ENCODE peak calls at places on chromosomes 5 and 9, in seven cellular contexts. D is cortex of kidney, K is SW 1271, N is GM23338, T is Ammon's horn, A is A549, Y is kidney tubule cell. R is an unnamed sample.

GRCh38 chr9:132152231-132152630 is 9.6 kb upstream of the NTNG2 start:
- DNase-seq in N (no peak), A (no peak), D (no peak), K (no peak), Y (no peak), T (no peak), R (no peak)

GRCh38 chr9:36470891-36471290 is 70.8 kb upstream of the RNF38 start:
- DNase-seq in A (no peak), N (no peak), D (no peak), K (no peak), T (peak; percentile 63), Y (peak; percentile 79), R (no peak)

GRCh38 chr9:34171753-34172535 is 6.9 kb upstream of the UBAP1 start:
- DNase-seq in N (peak; percentile 43), D (no peak), T (peak; percentile 58), K (no peak), Y (no peak), A (no peak), R (no peak)

GRCh38 chr9:133539434-133539833 is 4.9 kb downstream of the ADAMTSL2 start:
- DNase-seq in K (no peak), T (peak; percentile 35), A (no peak), Y (peak; percentile 14), D (no peak), N (peak; percentile 54), R (no peak)

GRCh38 chr9:122821278-122821952 is 7.0 kb downstream of the PDCL start:
- DNase-seq in A (no peak), K (no peak), T (peak; percentile 33), D (no peak), N (no peak), Y (no peak), R (no peak)

GRCh38 chr9:131020388-131020787 is 11.4 kb downstream of the LAMC3 start:
- DNase-seq in Y (peak; percentile 73), D (no peak), K (no peak), T (no peak), A (no peak), N (no peak), R (no peak)

GRCh38 chr5:116650544-116650943 is 75.9 kb upstream of the SEMA6A start:
- DNase-seq in Y (no peak), K (no peak), N (no peak), D (no peak), T (peak; percentile 22), A (no peak), R (no peak)

GRCh38 chr5:146828385-146828784 is 50.2 kb downstream of the PPP2R2B start:
- DNase-seq in K (no peak), T (peak; percentile 41), D (no peak), A (no peak), Y (no peak), N (no peak), R (no peak)

GRCh38 chr9:78971505-78971904 is 600.3 kb upstream of the TLE4 start:
- DNase-seq in K (no peak), T (no peak), D (no peak), N (peak; percentile 20), Y (no peak), A (no peak), R (no peak)

GRCh38 chr5:86909461-86909881 is 291.7 kb downstream of the COX7C start:
- DNase-seq in T (no peak), D (no peak), K (no peak), Y (no peak), N (no peak), A (peak; percentile 67), R (peak; percentile 47)

GRCh38 chr9:77475641-77476473 is 172.3 kb downstream of the GNA14 start:
- DNase-seq in T (no peak), A (no peak), Y (no peak), N (peak; percentile 35), K (no peak), D (no peak), R (no peak)

GRCh38 chr9:36987409-36987808 is 46.7 kb downstream of the PAX5 start:
- DNase-seq in D (no peak), A (no peak), N (peak; percentile 33), Y (no peak), T (no peak), K (no peak), R (no peak)

GRCh38 chr9:28064241-28064640 is 491.0 kb upstream of the C9orf72 start:
- DNase-seq in T (peak; percentile 3), D (no peak), A (no peak), K (no peak), N (no peak), Y (no peak), R (no peak)

GRCh38 chr5:53027913-53028312 is 38.8 kb downstream of the ITGA2 start:
- DNase-seq in D (no peak), Y (peak; percentile 72), A (peak; percentile 39), K (peak; percentile 35), N (no peak), T (no peak), R (no peak)

GRCh38 chr5:113059232-113059805 is 82.7 kb downstream of the DCP2 start:
- DNase-seq in A (no peak), D (no peak), N (no peak), Y (peak; percentile 91), T (no peak), K (no peak), R (no peak)

GRCh38 chr5:147417133-147417813 is 92.6 kb downstream of the DPYSL3 start:
- DNase-seq in K (no peak), A (no peak), N (no peak), D (no peak), T (no peak), Y (peak; percentile 31), R (no peak)

GRCh38 chr5:38316544-38317224 is 58.3 kb downstream of the EGFLAM start:
- DNase-seq in A (no peak), N (no peak), D (no peak), Y (no peak), T (no peak), K (no peak), R (no peak)

GRCh38 chr5:16712178-16712577 is 95.4 kb upstream of the RETREG1 start:
- DNase-seq in T (peak; percentile 57), K (no peak), A (no peak), D (no peak), N (no peak), Y (no peak), R (no peak)

GRCh38 chr5:172642926-172643325 is 1.9 kb downstream of the NEURL1B start:
- DNase-seq in N (no peak), Y (no peak), D (no peak), A (no peak), K (no peak), T (no peak), R (no peak)

GRCh38 chr5:181235689-181236366 is 7.9 kb downstream of the RACK1 start:
- DNase-seq in A (no peak), Y (no peak), D (no peak), K (no peak), N (no peak), T (no peak), R (no peak)

GRCh38 chr5:78499485-78499884 is 139.1 kb downstream of the SCAMP1 start:
- DNase-seq in A (no peak), Y (no peak), T (no peak), K (no peak), N (no peak), D (no peak), R (no peak)

GRCh38 chr5:32991416-32991805 is 280.3 kb downstream of the NPR3 start:
- DNase-seq in Y (no peak), N (no peak), D (no peak), T (no peak), K (no peak), A (no peak), R (no peak)

GRCh38 chr5:177071671-177072385 is 14.9 kb upstream of the FGFR4 start:
- DNase-seq in T (peak; percentile 79), A (peak; percentile 82), N (peak; percentile 96), K (peak; percentile 73), Y (peak; percentile 89), D (no peak), R (peak; percentile 82)

GRCh38 chr5:107419498-107419897 is 251.2 kb downstream of the EFNA5 start:
- DNase-seq in D (no peak), A (no peak), K (no peak), T (no peak), N (no peak), Y (no peak), R (no peak)

GRCh38 chr5:178273665-178274541 is 41.3 kb upstream of the PHYKPL start:
- DNase-seq in K (no peak), A (no peak), Y (peak; percentile 54), N (no peak), T (no peak), D (no peak), R (no peak)

GRCh38 chr5:146015001-146015400 is 78.6 kb downstream of the SH3RF2 start:
- DNase-seq in D (no peak), K (no peak), N (no peak), Y (no peak), T (no peak), A (no peak), R (no peak)

GRCh38 chr9:136629879-136630661 is 32.6 kb upstream of the EGFL7 start:
- DNase-seq in T (peak; percentile 56), Y (peak; percentile 45), K (peak; percentile 23), N (peak; percentile 86), A (no peak), D (no peak), R (no peak)

GRCh38 chr5:139755892-139756671 is 39.5 kb upstream of the PSD2 start:
- DNase-seq in T (peak; percentile 25), N (peak; percentile 83), D (no peak), K (no peak), Y (no peak), A (no peak), R (no peak)

GRCh38 chr5:103565711-103566110 is 3.1 kb upstream of the NUDT12 start:
- DNase-seq in N (no peak), A (no peak), T (no peak), D (no peak), Y (no peak), K (no peak), R (no peak)